ENCODE peak calls at places on chromosomes 1 and 21, in six cellular contexts. L is HepG2, H is GM12878, P is K562, R is H1, D is SK-N-SH. B is an unnamed sample.

GRCh38 chr1:66452162-66452561 is 81.8 kb upstream of the SGIP1 start:
- DNase-seq in L (no peak), H (no peak), P (no peak), R (no peak), D (no peak), B (no peak)

GRCh38 chr21:33551664-33552063 is 8.8 kb downstream of the SON start:
- DNase-seq in L (no peak), H (no peak), P (no peak), R (no peak), D (no peak), B (no peak)

GRCh38 chr1:74679811-74680210 is 6.2 kb upstream of the ERICH3 start:
- DNase-seq in L (no peak), H (no peak), P (no peak), R (no peak), D (no peak), B (no peak)

GRCh38 chr1:98459471-98459870 is 202.1 kb upstream of the SNX7 start:
- DNase-seq in L (no peak), H (no peak), P (no peak), R (no peak), D (no peak), B (no peak)

GRCh38 chr1:15089244-15089992 is 64.1 kb upstream of the TMEM51 start:
- DNase-seq in L (no peak), H (no peak), P (no peak), R (no peak), D (no peak), B (no peak)

GRCh38 chr21:42674351-42674940 is 21.0 kb downstream of the PDE9A start:
- DNase-seq in L (no peak), H (no peak), P (peak), R (peak), D (peak), B (no peak)

GRCh38 chr21:28298251-28298672 is 694.4 kb downstream of the LTN1 start:
- DNase-seq in L (no peak), H (no peak), P (no peak), R (no peak), D (no peak), B (no peak)

GRCh38 chr1:243495442-243496172 is 239.8 kb downstream of the SDCCAG8 start:
- DNase-seq in L (no peak), H (no peak), P (no peak), R (no peak), D (no peak), B (no peak)

GRCh38 chr21:46071082-46071481 is 26.8 kb upstream of the COL6A2 start:
- DNase-seq in L (no peak), H (no peak), P (no peak), R (no peak), D (no peak), B (no peak)

DNA sequence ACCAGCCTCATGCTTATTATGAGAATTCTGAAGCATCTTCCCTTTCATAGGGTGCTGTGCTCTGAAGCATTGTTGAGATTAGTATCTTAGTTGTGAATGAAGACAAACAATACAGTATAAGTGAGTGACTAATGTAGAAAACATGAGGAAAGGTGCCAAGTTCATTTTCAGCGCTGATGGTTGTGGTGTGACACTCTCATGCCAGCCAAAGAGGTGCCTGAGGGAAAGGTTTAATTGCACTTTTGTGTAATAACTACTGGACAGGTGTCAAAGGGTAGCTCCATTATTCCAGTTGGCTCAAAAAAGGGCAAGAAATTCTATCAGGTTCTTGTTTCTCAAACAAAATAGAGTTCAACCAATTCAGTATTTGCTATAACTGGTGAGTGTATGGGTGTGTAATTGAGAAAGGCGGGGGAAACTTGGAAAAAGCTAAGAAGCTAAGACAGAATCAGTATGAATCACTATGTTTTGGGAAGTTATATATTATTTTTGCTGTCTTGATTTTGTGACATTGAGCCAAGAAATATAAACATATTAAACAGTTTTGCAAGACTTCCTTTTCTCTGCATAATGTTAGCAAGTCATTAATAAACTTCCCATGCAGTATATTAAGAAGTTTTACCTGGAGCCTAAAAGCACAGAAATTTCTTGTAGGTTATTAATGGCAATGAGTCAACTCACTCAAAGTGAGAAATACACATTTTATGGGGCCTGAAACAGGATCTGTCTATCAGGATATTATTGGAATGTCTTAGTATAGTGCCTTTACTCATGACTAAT is 31.8 kb downstream of the KCNK2 start:
- DNase-seq in L (no peak), H (no peak), P (no peak), R (no peak), D (no peak), B (no peak)
- TF ChIP-seq CHD2 in L (no peak), H (no peak), P (no peak), R (no peak), D (no peak), B (no peak)

DNA sequence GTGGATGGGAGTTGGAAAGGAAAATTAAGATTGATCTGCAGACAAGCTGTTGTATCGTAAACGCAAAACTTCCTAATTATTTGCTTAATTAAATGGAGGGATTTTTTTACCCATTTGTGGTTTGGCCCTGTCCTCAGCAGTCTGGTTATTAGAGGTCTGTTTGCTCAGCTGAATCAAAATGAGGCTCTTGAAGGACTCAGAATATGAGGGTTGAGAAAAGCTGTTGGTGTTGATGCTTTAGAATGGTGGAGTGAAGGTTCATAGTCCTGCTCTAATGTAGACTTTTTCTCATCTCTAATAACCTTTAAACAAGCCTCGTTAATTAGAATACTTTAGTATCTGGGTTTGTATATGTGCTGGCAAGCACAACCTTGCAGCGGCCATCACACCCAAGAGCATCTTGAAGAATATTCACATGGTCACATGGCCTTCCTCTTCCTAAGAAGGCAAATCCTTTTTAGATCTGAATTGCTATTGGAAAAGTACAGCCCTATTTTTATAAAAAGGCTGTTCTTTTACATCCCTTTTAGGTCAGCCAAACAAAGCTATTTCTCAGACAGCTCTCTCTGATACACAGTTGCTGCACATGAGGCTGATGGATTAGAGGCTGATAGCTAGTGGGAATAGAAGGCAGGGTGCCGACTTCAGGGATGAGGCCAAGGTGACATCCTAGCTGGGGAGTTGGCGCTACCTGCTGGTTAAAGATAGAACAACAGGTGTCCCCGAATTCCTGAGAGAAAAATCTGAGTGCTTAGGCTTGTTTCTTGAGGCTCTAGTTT is 53.8 kb downstream of the MACF1 start:
- DNase-seq in L (peak), H (no peak), P (peak), R (peak), D (peak), B (peak)
- TF ChIP-seq CHD2 in L (no peak), H (no peak), P (peak), R (no peak), D (no peak), B (no peak)

GRCh38 chr1:154861607-154862094 is 8.4 kb downstream of the KCNN3 start:
- DNase-seq in L (no peak), H (no peak), P (no peak), R (no peak), D (no peak), B (no peak)

GRCh38 chr1:154862927-154863701 is 7.0 kb downstream of the KCNN3 start:
- DNase-seq in L (no peak), H (no peak), P (no peak), R (no peak), D (no peak), B (no peak)

GRCh38 chr1:154865442-154866256 is 4.4 kb downstream of the KCNN3 start:
- DNase-seq in L (no peak), H (no peak), P (peak), R (no peak), D (no peak), B (no peak)

GRCh38 chr1:154864189-154864985 is 5.7 kb downstream of the KCNN3 start:
- DNase-seq in L (no peak), H (no peak), P (no peak), R (no peak), D (no peak), B (no peak)

DNA sequence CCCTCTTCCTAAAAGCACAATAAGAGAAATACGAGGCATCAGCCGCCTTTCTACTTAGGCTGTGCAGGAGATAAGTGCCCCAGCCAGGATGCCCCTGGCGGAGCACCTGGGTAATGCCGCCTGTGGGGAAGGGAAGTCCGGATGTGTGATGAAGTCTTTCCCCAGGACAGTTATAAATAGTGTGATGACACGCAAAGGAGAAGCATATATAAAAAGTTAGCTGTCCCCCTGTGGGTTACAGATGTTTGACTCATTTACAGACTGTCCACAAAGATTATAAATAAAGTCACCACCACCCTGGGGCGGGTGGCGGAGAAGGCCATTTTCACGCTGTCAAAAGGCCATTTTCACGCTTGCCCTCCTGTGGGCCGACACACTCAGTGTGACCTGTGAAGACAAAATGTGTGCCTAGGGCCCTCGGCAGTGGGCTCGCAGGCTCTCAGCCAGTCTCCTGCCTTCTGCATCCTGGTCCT is 6.3 kb downstream of the KCNN3 start:
- DNase-seq in L (peak), H (peak), P (peak), R (peak), D (peak), B (peak)
- TF ChIP-seq CHD2 in L (no peak), H (peak), P (no peak), R (no peak), D (no peak), B (no peak)

DNA sequence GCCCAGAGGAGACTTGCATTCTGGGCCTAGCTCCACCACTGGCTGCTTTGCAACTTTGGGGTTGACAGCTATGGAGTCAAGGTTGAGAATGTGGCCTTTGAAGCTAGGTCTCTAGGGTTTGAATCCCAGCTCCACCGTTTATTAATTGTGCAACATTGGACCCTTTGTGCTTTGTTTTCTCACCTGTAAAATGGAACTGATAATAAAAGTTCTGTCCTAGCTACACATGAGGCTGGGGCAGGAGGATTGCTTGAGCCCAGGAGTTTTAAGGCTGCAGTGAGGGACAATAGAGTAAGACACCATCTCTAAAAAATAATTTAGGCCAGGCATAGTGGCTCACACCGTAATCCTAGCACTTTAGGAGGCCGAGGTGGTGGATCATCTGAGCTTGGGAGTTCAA is 15.2 kb upstream of the LMNA start:
- DNase-seq in L (no peak), H (no peak), P (no peak), R (no peak), D (no peak), B (no peak)
- TF ChIP-seq CHD2 in L (no peak), H (no peak), P (no peak), R (no peak), D (no peak), B (no peak)

GRCh38 chr1:169368406-169368769 is 393 bp downstream of the BLZF1 start:
- DNase-seq in L (peak), H (peak), P (peak), R (no peak), D (peak), B (no peak)
- TF ChIP-seq CHD2 in L (no peak), H (no peak), P (no peak), R (no peak), D (no peak), B (no peak)

DNA sequence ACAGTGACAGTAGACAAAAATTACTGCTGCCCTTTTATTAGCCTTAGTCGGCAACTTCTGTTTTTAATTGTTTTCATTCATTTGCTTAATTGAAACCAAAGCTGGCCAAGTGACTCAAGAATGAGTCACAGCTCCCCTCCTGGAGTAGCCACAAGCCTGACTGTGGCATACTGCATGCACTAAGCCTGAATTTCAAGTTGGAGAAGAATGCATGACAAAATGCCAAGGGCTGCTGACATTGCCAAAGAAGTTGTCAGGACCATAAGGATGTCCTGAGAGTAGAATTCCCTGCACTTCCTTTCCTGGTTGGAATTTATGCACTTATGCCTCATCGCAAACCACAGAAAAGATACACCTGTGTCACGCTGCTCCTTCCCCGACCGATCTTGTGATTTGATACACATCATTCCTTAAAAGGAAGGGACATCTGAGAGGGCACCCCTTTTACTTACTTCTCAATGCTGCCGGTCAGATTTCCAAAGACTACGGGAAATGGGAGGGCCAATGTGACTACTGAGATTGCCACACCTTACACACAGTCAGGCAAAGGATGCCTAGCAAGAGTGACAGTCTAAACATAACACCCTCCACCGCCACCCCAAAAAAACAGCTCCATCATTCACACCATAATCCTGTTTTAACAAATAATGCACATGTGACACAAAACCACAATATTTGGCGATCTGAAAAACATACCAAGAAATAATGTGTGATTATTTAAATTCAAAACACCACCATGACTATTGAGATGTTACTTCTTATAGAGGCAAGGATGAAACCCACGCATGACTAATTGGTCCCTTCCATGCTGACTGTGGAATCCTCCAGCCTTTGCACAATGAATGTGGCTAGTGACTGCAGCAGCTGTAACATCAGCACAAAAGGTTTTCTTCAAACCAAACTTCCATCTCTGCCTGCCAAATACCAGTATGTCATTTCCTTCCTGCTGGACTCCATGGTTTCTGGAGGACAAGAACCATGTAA is 28.2 kb downstream of the VAV3 start:
- DNase-seq in L (no peak), H (no peak), P (no peak), R (peak), D (no peak), B (no peak)
- TF ChIP-seq CHD2 in L (no peak), H (no peak), P (no peak), R (no peak), D (no peak), B (no peak)